ENCODE peak calls at places on chromosomes 4 and X, in ten cellular contexts. One of them, this sample, is unnamed.

GRCh38 chr4:6907658-6908191 is 1.9 kb upstream of the TBC1D14 start:
- DNase-seq in nucleus accumbens: no peak
- DNase-seq in NCI-H1436 treated with DMSO at 0.1 percent for 48 hours: no peak
- DNase-seq in mucosa of descending colon: peak
- DNase-seq in G401: no peak
- DNase-seq in iris pigment epithelial cell: no peak
- DNase-seq in CMK: no peak
- DNase-seq in GM04503: no peak
- DNase-seq in lung: no peak
- DNase-seq in IMR-90: no peak
- DNase-seq in this sample: no peak

GRCh38 chrX:107708762-107709161 is 66.8 kb downstream of the TSC22D3 start:
- DNase-seq in iris pigment epithelial cell: no peak
- DNase-seq in G401: no peak
- DNase-seq in mucosa of descending colon: no peak
- DNase-seq in CMK: no peak
- DNase-seq in nucleus accumbens: no peak
- DNase-seq in lung: peak
- DNase-seq in IMR-90: peak
- DNase-seq in GM04503: no peak
- DNase-seq in NCI-H1436 treated with DMSO at 0.1 percent for 48 hours: no peak
- DNase-seq in this sample: no peak

GRCh38 chr4:133997440-133997839 is 204.1 kb downstream of the PABPC4L start:
- DNase-seq in GM04503: peak
- DNase-seq in IMR-90: peak
- DNase-seq in NCI-H1436 treated with DMSO at 0.1 percent for 48 hours: no peak
- DNase-seq in G401: no peak
- DNase-seq in mucosa of descending colon: no peak
- DNase-seq in nucleus accumbens: no peak
- DNase-seq in CMK: no peak
- DNase-seq in lung: no peak
- DNase-seq in iris pigment epithelial cell: no peak
- DNase-seq in this sample: no peak

GRCh38 chrX:40154853-40155616 is 57.3 kb upstream of the BCOR start:
- DNase-seq in CMK: peak
- DNase-seq in iris pigment epithelial cell: peak
- DNase-seq in NCI-H1436 treated with DMSO at 0.1 percent for 48 hours: no peak
- DNase-seq in lung: no peak
- DNase-seq in IMR-90: peak
- DNase-seq in GM04503: no peak
- DNase-seq in nucleus accumbens: no peak
- DNase-seq in mucosa of descending colon: peak
- DNase-seq in G401: no peak
- DNase-seq in this sample: no peak

GRCh38 chr4:4860803-4861591 is 1.5 kb downstream of the MSX1 start:
- DNase-seq in iris pigment epithelial cell: no peak
- DNase-seq in CMK: no peak
- DNase-seq in G401: no peak
- DNase-seq in IMR-90: peak
- DNase-seq in nucleus accumbens: no peak
- DNase-seq in GM04503: no peak
- DNase-seq in lung: no peak
- DNase-seq in mucosa of descending colon: no peak
- DNase-seq in NCI-H1436 treated with DMSO at 0.1 percent for 48 hours: no peak
- DNase-seq in this sample: no peak

GRCh38 chr4:113003841-113004240 is 45.6 kb upstream of the ANK2 start:
- DNase-seq in lung: no peak
- DNase-seq in IMR-90: no peak
- DNase-seq in nucleus accumbens: no peak
- DNase-seq in iris pigment epithelial cell: peak
- DNase-seq in mucosa of descending colon: no peak
- DNase-seq in NCI-H1436 treated with DMSO at 0.1 percent for 48 hours: no peak
- DNase-seq in CMK: no peak
- DNase-seq in GM04503: no peak
- DNase-seq in G401: no peak
- DNase-seq in this sample: no peak

GRCh38 chr4:72390409-72390808 is 178.6 kb downstream of the ADAMTS3 start:
- DNase-seq in G401: no peak
- DNase-seq in CMK: no peak
- DNase-seq in lung: no peak
- DNase-seq in NCI-H1436 treated with DMSO at 0.1 percent for 48 hours: no peak
- DNase-seq in iris pigment epithelial cell: peak
- DNase-seq in mucosa of descending colon: no peak
- DNase-seq in GM04503: no peak
- DNase-seq in IMR-90: peak
- DNase-seq in nucleus accumbens: no peak
- DNase-seq in this sample: no peak

GRCh38 chr4:99563310-99564186 is at the start of gene TRMT10A:
- DNase-seq in iris pigment epithelial cell: peak
- DNase-seq in CMK: peak
- DNase-seq in nucleus accumbens: peak
- DNase-seq in GM04503: peak
- DNase-seq in IMR-90: peak
- DNase-seq in lung: peak
- DNase-seq in NCI-H1436 treated with DMSO at 0.1 percent for 48 hours: peak
- DNase-seq in G401: peak
- DNase-seq in mucosa of descending colon: peak
- DNase-seq in this sample: peak

GRCh38 chrX:6184900-6185515 is 43.7 kb downstream of the NLGN4X start:
- DNase-seq in lung: no peak
- DNase-seq in nucleus accumbens: no peak
- DNase-seq in iris pigment epithelial cell: peak
- DNase-seq in G401: no peak
- DNase-seq in GM04503: no peak
- DNase-seq in NCI-H1436 treated with DMSO at 0.1 percent for 48 hours: no peak
- DNase-seq in mucosa of descending colon: no peak
- DNase-seq in CMK: no peak
- DNase-seq in IMR-90: no peak
- DNase-seq in this sample: no peak

GRCh38 chr4:85677286-85677685 is 202.3 kb downstream of the ARHGAP24 start:
- DNase-seq in CMK: no peak
- DNase-seq in GM04503: no peak
- DNase-seq in iris pigment epithelial cell: peak
- DNase-seq in lung: no peak
- DNase-seq in nucleus accumbens: no peak
- DNase-seq in IMR-90: no peak
- DNase-seq in G401: peak
- DNase-seq in NCI-H1436 treated with DMSO at 0.1 percent for 48 hours: no peak
- DNase-seq in mucosa of descending colon: no peak
- DNase-seq in this sample: no peak

GRCh38 chr4:114019276-114019971 is 40.0 kb upstream of the ARSJ start:
- DNase-seq in IMR-90: peak
- DNase-seq in nucleus accumbens: no peak
- DNase-seq in lung: no peak
- DNase-seq in NCI-H1436 treated with DMSO at 0.1 percent for 48 hours: no peak
- DNase-seq in mucosa of descending colon: no peak
- DNase-seq in GM04503: no peak
- DNase-seq in iris pigment epithelial cell: peak
- DNase-seq in G401: no peak
- DNase-seq in CMK: no peak
- DNase-seq in this sample: no peak

GRCh38 chr4:83751336-83751949 is 215.5 kb downstream of the GPAT3 start:
- DNase-seq in iris pigment epithelial cell: no peak
- DNase-seq in CMK: no peak
- DNase-seq in NCI-H1436 treated with DMSO at 0.1 percent for 48 hours: no peak
- DNase-seq in G401: no peak
- DNase-seq in IMR-90: no peak
- DNase-seq in GM04503: no peak
- DNase-seq in mucosa of descending colon: no peak
- DNase-seq in nucleus accumbens: no peak
- DNase-seq in lung: no peak
- DNase-seq in this sample: no peak

GRCh38 chr4:81565137-81565870 is 93.6 kb upstream of the RASGEF1B start:
- DNase-seq in G401: peak
- DNase-seq in lung: peak
- DNase-seq in nucleus accumbens: peak
- DNase-seq in NCI-H1436 treated with DMSO at 0.1 percent for 48 hours: no peak
- DNase-seq in iris pigment epithelial cell: peak
- DNase-seq in IMR-90: no peak
- DNase-seq in GM04503: no peak
- DNase-seq in CMK: no peak
- DNase-seq in mucosa of descending colon: peak
- DNase-seq in this sample: no peak

This sample was measured in CD4-positive, alpha-beta T cell.